ENCODE peak calls at places on chromosome 9, in five cellular contexts. J is tibial artery, R is dorsolateral prefrontal cortex, S is PC-9, W is heart left ventricle. U is an unnamed sample. For H3K27me3, the result is how much of the 10 kb centered on the place peaks cover.

GRCh38 chr9:133726401-133727276 is 11.5 kb downstream of the SARDH start:
- DNase-seq in J (peak), R (peak), S (peak), W (peak), U (peak)

GRCh38 chr9:94623253-94623652 is 16.1 kb downstream of the FBP1 start:
- DNase-seq in J (no peak), R (no peak), S (no peak), W (no peak), U (no peak)

GRCh38 chr9:2343756-2344155 is 277.8 kb upstream of the VLDLR start:
- DNase-seq in J (no peak), R (no peak), S (no peak), W (no peak), U (no peak)

GRCh38 chr9:129497064-129497836 is 123.7 kb downstream of the C9orf50 start:
- DNase-seq in J (peak), R (no peak), S (no peak), W (peak), U (no peak)

GRCh38 chr9:110008663-110009062 is 199.3 kb downstream of the C9orf152 start:
- DNase-seq in J (no peak), R (no peak), S (no peak), W (no peak), U (no peak)

GRCh38 chr9:116572095-116572748 is 114.9 kb upstream of the TRIM32 start:
- DNase-seq in J (peak), R (peak), S (peak), W (peak), U (no peak)

GRCh38 chr9:118959366-118959765 is 409.9 kb downstream of the BRINP1 start:
- DNase-seq in J (no peak), R (no peak), S (no peak), W (no peak), U (no peak)

GRCh38 chr9:128097156-128098016 is 29.4 kb downstream of the SLC25A25 start:
- DNase-seq in J (no peak), R (no peak), S (no peak), W (peak), U (no peak)

GRCh38 chr9:36731576-36731975 is 158.9 kb downstream of the MELK start:
- DNase-seq in J (no peak), R (no peak), S (no peak), W (no peak), U (no peak)

GRCh38 chr9:125147401-125147951 is 4.1 kb upstream of the SCAI start:
- DNase-seq in J (no peak), R (no peak), S (no peak), W (no peak), U (no peak)

GRCh38 chr9:38423939-38424843 is at the start of gene IGFBPL1:
- DNase-seq in J (peak), R (no peak), S (no peak), W (no peak), U (no peak)

GRCh38 chr9:127970401-127971313 is 10.1 kb downstream of the EEIG1 start:
- DNase-seq in J (no peak), R (no peak), S (no peak), W (no peak), U (peak)

GRCh38 chr9:99966720-99967119 is 60.3 kb downstream of the STX17 start:
- DNase-seq in J (no peak), R (no peak), S (peak), W (no peak), U (no peak)

GRCh38 chr9:94807556-94807955 is 81.1 kb downstream of the AOPEP start:
- DNase-seq in J (no peak), R (no peak), S (no peak), W (no peak), U (no peak)

GRCh38 chr9:132908635-132909034 is 29.9 kb downstream of the SPACA9 start:
- DNase-seq in J (no peak), R (no peak), S (no peak), W (no peak), U (no peak)

GRCh38 chr9:129285382-129285781 is 107.3 kb upstream of the IER5L start:
- DNase-seq in J (peak), R (no peak), S (no peak), W (no peak), U (no peak)

GRCh38 chr9:110648698-110649097 is 19.9 kb upstream of the MUSK start:
- DNase-seq in J (no peak), R (no peak), S (no peak), W (no peak), U (no peak)

GRCh38 chr9:90838098-90838497 is 36.5 kb downstream of the SYK start:
- DNase-seq in J (no peak), R (no peak), S (no peak), W (no peak), U (no peak)

GRCh38 chr9:87194471-87194870 is 247.2 kb upstream of the GAS1 start:
- DNase-seq in J (no peak), R (no peak), S (no peak), W (no peak), U (no peak)

GRCh38 chr9:126423022-126423708 is 96.5 kb downstream of the MVB12B start:
- DNase-seq in J (no peak), R (no peak), S (no peak), W (no peak), U (no peak)

GRCh38 chr9:6538666-6539071 is 106.9 kb downstream of the GLDC start:
- DNase-seq in J (no peak), R (no peak), S (no peak), W (no peak), U (no peak)

GRCh38 chr9:713046-713445 is 128.5 kb upstream of the DMRT1 start:
- DNase-seq in J (no peak), R (no peak), S (no peak), W (no peak), U (no peak)

GRCh38 chr9:22308177-22308576 is 138.4 kb upstream of the DMRTA1 start:
- DNase-seq in J (no peak), R (no peak), S (no peak), W (no peak), U (no peak)

GRCh38 chr9:128494108-128494742 is 10.3 kb upstream of the GLE1 start:
- DNase-seq in J (peak), R (no peak), S (no peak), W (peak), U (peak)

GRCh38 chr9:123281659-123282342 is 13.4 kb upstream of the STRBP start:
- DNase-seq in J (no peak), R (no peak), S (no peak), W (no peak), U (no peak)

GRCh38 chr9:9003184-9003583 is 1203.6 kb upstream of the DMAC1 start:
- DNase-seq in J (no peak), R (peak), S (no peak), W (no peak), U (no peak)

GRCh38 chr9:71929223-71929622 is 17.8 kb downstream of the C9orf85 start:
- DNase-seq in J (no peak), R (no peak), S (no peak), W (no peak), U (no peak)

GRCh38 chr9:136739509-136739908 is 3.2 kb downstream of the LCN10 start:
- DNase-seq in J (no peak), R (no peak), S (no peak), W (no peak), U (no peak)
- H3K27me3 ChIP-seq in J (half or more), R (under half), S (half or more), W (under half), U (under half)

GRCh38 chr9:29211681-29212589 is 1638.7 kb upstream of the C9orf72 start:
- DNase-seq in J (no peak), R (no peak), S (peak), W (peak), U (peak)
- H3K27me3 ChIP-seq in J (half or more), R (under half), S (under half), W (half or more), U (under half)

GRCh38 chr9:69582544-69583297 is 89.5 kb downstream of the APBA1 start:
- DNase-seq in J (no peak), R (no peak), S (peak), W (no peak), U (no peak)
- H3K27me3 ChIP-seq in J (under half), R (under half), S (under half), W (under half), U (under half)

GRCh38 chr9:135032868-135033460 is 54.5 kb upstream of the OLFM1 start:
- DNase-seq in J (no peak), R (no peak), S (no peak), W (no peak), U (no peak)
- H3K27me3 ChIP-seq in J (half or more), R (under half), S (half or more), W (under half), U (under half)

GRCh38 chr9:89771205-89771604 is 166.4 kb downstream of the GADD45G start:
- DNase-seq in J (peak), R (no peak), S (no peak), W (no peak), U (no peak)
- H3K27me3 ChIP-seq in J (under half), R (under half), S (half or more), W (under half), U (under half)

DNA sequence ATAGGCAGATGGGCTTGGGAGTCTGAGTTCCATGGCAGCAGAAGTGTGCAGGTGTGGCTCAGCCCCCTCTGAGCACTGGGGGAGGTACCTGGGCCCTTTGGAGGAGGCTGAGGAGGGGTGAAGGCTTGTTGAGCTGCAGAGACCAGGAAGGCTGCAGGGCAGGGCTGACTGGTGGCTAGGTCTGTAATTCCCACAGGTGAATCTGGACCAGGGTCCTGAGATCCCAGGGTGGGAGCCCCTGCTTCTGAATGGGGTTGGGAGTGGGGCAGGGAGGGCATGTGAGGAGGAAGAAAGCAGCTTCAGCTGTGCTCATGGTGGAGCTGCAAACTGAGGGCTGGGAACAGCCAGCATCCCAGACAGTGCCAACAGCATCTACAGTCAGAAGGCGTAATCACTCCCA is 111.1 kb downstream of the CACNA1B start:
- DNase-seq in J (peak), R (no peak), S (no peak), W (no peak), U (no peak)
- H3K27me3 ChIP-seq in J (under half), R (under half), S (half or more), W (under half), U (under half)

DNA sequence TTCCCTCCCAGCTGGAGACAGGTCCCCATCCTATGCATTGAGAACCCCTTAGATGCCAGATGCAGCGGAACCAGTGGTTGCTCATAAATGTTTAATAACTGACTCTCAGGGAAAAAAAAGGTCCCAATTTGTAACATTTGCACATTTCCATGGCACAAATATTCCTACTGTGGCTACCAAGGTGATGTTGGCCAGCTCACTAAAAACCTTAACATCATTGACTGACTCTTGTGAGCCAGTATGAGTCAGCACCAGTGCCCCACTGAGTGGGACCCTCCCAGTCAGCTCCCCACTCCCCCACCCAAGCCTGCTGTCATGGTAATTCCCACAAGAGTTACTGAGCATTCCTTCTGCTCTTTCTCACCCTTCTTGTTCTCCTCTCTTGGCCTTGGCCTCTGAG is 26.9 kb upstream of the FGD3 start:
- DNase-seq in J (no peak), R (no peak), S (no peak), W (no peak), U (no peak)
- H3K27me3 ChIP-seq in J (under half), R (under half), S (under half), W (under half), U (under half)

U was measured in CD8-positive, alpha-beta T cell.